ENCODE peak calls at places on chromosomes 12 and 14, in nine cellular contexts. L is fibroblast of pulmonary artery, B is endodermal cell, S is dorsolateral prefrontal cortex, M is bronchial epithelial cell, W is lung, N is GM06990, P is choroid plexus epithelial cell, X is astrocyte. G is an unnamed sample.

GRCh38 chr12:48978741-48979601 is 849 bp downstream of the WNT1 start:
- DNase-seq in L (no peak), B (peak), S (no peak), M (no peak), W (no peak), N (no peak), P (no peak), X (no peak), G (no peak)

GRCh38 chr14:101945171-101945570 is 19.2 kb upstream of the DYNC1H1 start:
- DNase-seq in L (no peak), B (peak), S (no peak), M (no peak), W (no peak), N (no peak), P (no peak), X (no peak), G (no peak)

GRCh38 chr14:104373855-104374717 is 205.5 kb upstream of the C14orf180 start:
- DNase-seq in L (no peak), B (no peak), S (no peak), M (no peak), W (no peak), N (no peak), P (no peak), X (no peak), G (no peak)

GRCh38 chr12:124683330-124683662 is 115.9 kb upstream of the NCOR2 start:
- DNase-seq in L (no peak), B (peak), S (no peak), M (peak), W (peak), N (no peak), P (no peak), X (no peak), G (no peak)

GRCh38 chr14:53921027-53921426 is 35.6 kb downstream of the BMP4 start:
- DNase-seq in L (no peak), B (no peak), S (no peak), M (peak), W (no peak), N (no peak), P (no peak), X (no peak), G (no peak)

GRCh38 chr12:92363295-92364146 is 217.9 kb upstream of the BTG1 start:
- DNase-seq in L (peak), B (no peak), S (peak), M (no peak), W (no peak), N (peak), P (peak), X (peak), G (peak)

GRCh38 chr12:105444809-105445102 is 114.3 kb downstream of the C12orf75 start:
- DNase-seq in L (peak), B (no peak), S (no peak), M (peak), W (no peak), N (no peak), P (no peak), X (peak), G (peak)

GRCh38 chr12:3005736-3006135 is 46.5 kb downstream of the TEAD4 start:
- DNase-seq in L (no peak), B (no peak), S (no peak), M (peak), W (no peak), N (no peak), P (no peak), X (peak), G (no peak)

GRCh38 chr14:59360923-59361794 is 104.0 kb downstream of the GPR135 start:
- DNase-seq in L (peak), B (peak), S (peak), M (peak), W (peak), N (no peak), P (peak), X (peak), G (peak)

DNA sequence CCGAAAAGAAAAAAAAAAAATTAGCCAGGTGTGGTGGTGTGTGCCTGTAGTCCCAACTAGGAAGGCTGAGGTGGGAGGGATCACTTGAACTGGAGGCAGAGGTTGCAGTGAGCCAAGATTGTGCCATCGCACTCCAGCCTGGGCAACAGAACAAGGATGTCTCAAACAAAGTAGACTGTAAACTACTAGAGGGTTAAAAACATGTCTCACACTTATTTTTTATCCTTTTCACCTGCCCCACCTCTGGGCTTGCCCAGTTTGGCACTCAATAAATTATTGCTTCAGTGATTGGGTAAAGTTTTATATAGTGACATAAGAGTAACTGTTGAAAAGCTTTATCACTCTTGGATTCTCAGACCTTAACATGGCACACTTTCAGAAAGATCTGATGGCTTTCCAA is 56.2 kb upstream of the NPFF start:
- DNase-seq in L (no peak), B (no peak), S (no peak), M (no peak), W (no peak), N (no peak), P (no peak), X (no peak), G (no peak)
- H3K4me3 ChIP-seq in L (no peak), B (no peak), S (no peak), M (no peak), W (no peak), N (no peak), P (no peak), X (no peak), G (no peak)

GRCh38 chr12:74538491-74539258 is 1.0 kb downstream of the ATXN7L3B start:
- DNase-seq in L (no peak), B (no peak), S (no peak), M (no peak), W (no peak), N (no peak), P (peak), X (peak), G (peak)

GRCh38 chr12:74539261-74539660 is 1.6 kb downstream of the ATXN7L3B start:
- DNase-seq in L (no peak), B (no peak), S (no peak), M (no peak), W (no peak), N (no peak), P (peak), X (no peak), G (no peak)

GRCh38 chr12:74539765-74540526 is 2.3 kb downstream of the ATXN7L3B start:
- DNase-seq in L (no peak), B (peak), S (no peak), M (no peak), W (no peak), N (no peak), P (peak), X (no peak), G (peak)

GRCh38 chr12:74537126-74537706 is 419 bp upstream of the ATXN7L3B start:
- DNase-seq in L (peak), B (no peak), S (no peak), M (peak), W (no peak), N (no peak), P (peak), X (peak), G (peak)

DNA sequence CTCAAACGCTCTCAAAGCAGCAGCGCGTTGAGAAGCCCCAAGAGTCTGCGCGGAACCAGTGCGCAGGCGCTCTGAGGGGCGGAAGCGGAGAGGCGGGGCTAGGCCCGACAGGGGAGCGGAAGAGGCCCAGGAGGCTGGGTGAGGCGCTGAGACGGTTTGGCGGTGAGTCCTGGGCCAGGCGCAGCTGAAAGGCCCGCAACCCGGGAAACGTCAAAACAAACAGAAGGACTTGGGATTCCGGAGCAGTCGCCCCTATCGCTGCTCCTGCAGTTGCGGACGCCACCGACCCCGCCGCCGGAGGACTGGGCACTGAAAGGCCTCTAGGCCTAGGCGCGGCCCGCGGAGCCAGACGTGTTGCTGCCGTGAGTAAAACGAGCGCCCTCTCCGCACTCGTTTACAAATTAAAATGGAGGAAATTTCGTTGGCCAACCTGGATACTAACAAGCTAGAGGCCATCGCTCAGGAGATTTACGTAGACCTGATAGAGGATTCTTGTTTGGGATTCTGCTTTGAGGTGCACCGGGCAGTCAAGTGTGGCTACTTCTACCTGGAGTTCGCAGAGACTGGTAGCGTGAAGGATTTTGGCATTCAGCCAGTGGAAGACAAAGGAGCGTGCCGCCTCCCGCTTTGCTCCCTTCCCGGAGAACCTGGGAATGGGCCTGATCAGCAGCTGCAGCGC is at the start of gene ATXN7L3B:
- DNase-seq in L (peak), B (peak), S (peak), M (peak), W (peak), N (peak), P (peak), X (peak), G (peak)
- TF ChIP-seq CTCF in L (no peak), B (no peak), S (peak), M (no peak), W (no peak), N (no peak), P (no peak), X (no peak), G (peak)

GRCh38 chr14:45891417-45892080 is 638.5 kb upstream of the MIS18BP1 start:
- DNase-seq in L (no peak), B (peak), S (no peak), M (peak), W (no peak), N (no peak), P (no peak), X (no peak), G (no peak)
- H3K4me3 ChIP-seq in L (no peak), B (no peak), S (no peak), M (no peak), W (no peak), N (no peak), P (no peak), X (no peak), G (no peak)

GRCh38 chr12:13082866-13083265 is 20.6 kb downstream of the GSG1 start:
- DNase-seq in L (no peak), B (no peak), S (no peak), M (no peak), W (no peak), N (no peak), P (no peak), X (no peak), G (no peak)

GRCh38 chr12:13080276-13080675 is 23.2 kb downstream of the GSG1 start:
- DNase-seq in L (no peak), B (no peak), S (no peak), M (no peak), W (no peak), N (no peak), P (no peak), X (no peak), G (no peak)

GRCh38 chr12:13075114-13075471 is 28.4 kb downstream of the GSG1 start:
- DNase-seq in L (no peak), B (no peak), S (no peak), M (no peak), W (no peak), N (no peak), P (peak), X (peak), G (peak)

GRCh38 chr12:13075786-13076570 is 27.5 kb downstream of the GSG1 start:
- DNase-seq in L (no peak), B (no peak), S (no peak), M (no peak), W (no peak), N (no peak), P (no peak), X (no peak), G (no peak)

DNA sequence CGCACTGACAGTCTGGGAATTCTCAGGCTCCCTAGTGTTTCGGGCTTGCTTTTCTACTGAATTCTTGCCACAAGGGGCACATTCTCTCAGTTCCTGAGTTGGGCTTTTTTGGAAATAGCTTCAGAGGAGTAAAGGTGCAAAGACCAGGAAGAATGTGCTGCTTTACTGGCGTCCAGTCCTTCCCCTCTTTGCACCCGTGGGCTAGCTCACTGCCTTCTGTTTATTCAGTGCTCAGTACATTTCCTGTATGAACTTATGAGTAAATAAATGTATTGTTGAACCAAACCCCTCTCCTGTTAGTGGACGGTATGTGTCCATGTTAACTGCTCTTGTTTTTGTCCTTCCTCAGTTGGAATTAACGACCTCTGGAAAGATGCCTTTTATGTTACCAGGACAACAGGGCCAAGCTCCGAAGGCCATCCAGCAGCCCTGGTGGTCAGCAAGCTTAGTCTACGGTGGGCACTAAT is 24.0 kb downstream of the GSG1 start:
- DNase-seq in L (no peak), B (peak), S (no peak), M (no peak), W (no peak), N (no peak), P (peak), X (no peak), G (no peak)
- TF ChIP-seq CTCF in L (peak), B (peak), S (no peak), M (peak), W (no peak), N (no peak), P (peak), X (no peak), G (no peak)